ENCODE peak calls at places on chromosomes 4 and X, in ten cellular contexts. One of them, this sample, is unnamed.

GRCh38 chr4:74933562-74934015 is 673 bp downstream of the PARM1 start:
- DNase-seq in stimulated activated CD4-positive, alpha-beta T cell treated with anti-CD3 and anti-CD28 coated beads, Interleukin-2, amount 100 ng/mL, for 48 hours: no peak
- DNase-seq in AG09319: no peak
- DNase-seq in NT2/D1: no peak
- DNase-seq in GDM1: no peak
- DNase-seq in GM03348: peak
- DNase-seq in hippocampal formation: peak
- DNase-seq in caudate nucleus: peak
- DNase-seq in HuH-7.5: no peak
- DNase-seq in activated naive CD4-positive, alpha-beta T cell treated with anti-CD3 and anti-CD28 coated beads, Interleukin-2, amount 50 U/mL, for 16 hours: no peak
- DNase-seq in this sample: no peak

GRCh38 chrX:22032084-22032483 is at the start of gene PHEX:
- DNase-seq in GDM1: no peak
- DNase-seq in NT2/D1: no peak
- DNase-seq in HuH-7.5: no peak
- DNase-seq in AG09319: no peak
- DNase-seq in GM03348: no peak
- DNase-seq in hippocampal formation: no peak
- DNase-seq in caudate nucleus: no peak
- DNase-seq in stimulated activated CD4-positive, alpha-beta T cell treated with anti-CD3 and anti-CD28 coated beads, Interleukin-2, amount 100 ng/mL, for 48 hours: no peak
- DNase-seq in activated naive CD4-positive, alpha-beta T cell treated with anti-CD3 and anti-CD28 coated beads, Interleukin-2, amount 50 U/mL, for 16 hours: no peak
- DNase-seq in this sample: no peak

GRCh38 chr4:161564230-161564834 is 599.5 kb downstream of the FSTL5 start:
- DNase-seq in hippocampal formation: no peak
- DNase-seq in GDM1: no peak
- DNase-seq in caudate nucleus: no peak
- DNase-seq in GM03348: no peak
- DNase-seq in HuH-7.5: no peak
- DNase-seq in activated naive CD4-positive, alpha-beta T cell treated with anti-CD3 and anti-CD28 coated beads, Interleukin-2, amount 50 U/mL, for 16 hours: no peak
- DNase-seq in NT2/D1: no peak
- DNase-seq in stimulated activated CD4-positive, alpha-beta T cell treated with anti-CD3 and anti-CD28 coated beads, Interleukin-2, amount 100 ng/mL, for 48 hours: no peak
- DNase-seq in AG09319: no peak
- DNase-seq in this sample: no peak

GRCh38 chr4:20422398-20422797 is 170.7 kb downstream of the SLIT2 start:
- DNase-seq in GM03348: peak
- DNase-seq in activated naive CD4-positive, alpha-beta T cell treated with anti-CD3 and anti-CD28 coated beads, Interleukin-2, amount 50 U/mL, for 16 hours: peak
- DNase-seq in NT2/D1: peak
- DNase-seq in GDM1: no peak
- DNase-seq in caudate nucleus: peak
- DNase-seq in hippocampal formation: peak
- DNase-seq in HuH-7.5: no peak
- DNase-seq in AG09319: no peak
- DNase-seq in stimulated activated CD4-positive, alpha-beta T cell treated with anti-CD3 and anti-CD28 coated beads, Interleukin-2, amount 100 ng/mL, for 48 hours: peak
- DNase-seq in this sample: no peak

GRCh38 chr4:55083771-55084170 is 41.6 kb downstream of the KDR start:
- DNase-seq in stimulated activated CD4-positive, alpha-beta T cell treated with anti-CD3 and anti-CD28 coated beads, Interleukin-2, amount 100 ng/mL, for 48 hours: no peak
- DNase-seq in AG09319: no peak
- DNase-seq in NT2/D1: no peak
- DNase-seq in GM03348: no peak
- DNase-seq in HuH-7.5: no peak
- DNase-seq in hippocampal formation: no peak
- DNase-seq in GDM1: no peak
- DNase-seq in caudate nucleus: no peak
- DNase-seq in activated naive CD4-positive, alpha-beta T cell treated with anti-CD3 and anti-CD28 coated beads, Interleukin-2, amount 50 U/mL, for 16 hours: no peak
- DNase-seq in this sample: no peak

GRCh38 chrX:13607996-13608365 is 38.6 kb downstream of the EGFL6 start:
- DNase-seq in HuH-7.5: no peak
- DNase-seq in hippocampal formation: no peak
- DNase-seq in NT2/D1: peak
- DNase-seq in stimulated activated CD4-positive, alpha-beta T cell treated with anti-CD3 and anti-CD28 coated beads, Interleukin-2, amount 100 ng/mL, for 48 hours: no peak
- DNase-seq in caudate nucleus: no peak
- DNase-seq in GM03348: no peak
- DNase-seq in AG09319: no peak
- DNase-seq in GDM1: no peak
- DNase-seq in activated naive CD4-positive, alpha-beta T cell treated with anti-CD3 and anti-CD28 coated beads, Interleukin-2, amount 50 U/mL, for 16 hours: no peak
- DNase-seq in this sample: no peak

GRCh38 chr4:36414248-36414647 is 132.8 kb downstream of the DTHD1 start:
- DNase-seq in caudate nucleus: no peak
- DNase-seq in GDM1: no peak
- DNase-seq in hippocampal formation: no peak
- DNase-seq in AG09319: no peak
- DNase-seq in GM03348: no peak
- DNase-seq in stimulated activated CD4-positive, alpha-beta T cell treated with anti-CD3 and anti-CD28 coated beads, Interleukin-2, amount 100 ng/mL, for 48 hours: no peak
- DNase-seq in activated naive CD4-positive, alpha-beta T cell treated with anti-CD3 and anti-CD28 coated beads, Interleukin-2, amount 50 U/mL, for 16 hours: no peak
- DNase-seq in HuH-7.5: no peak
- DNase-seq in NT2/D1: no peak
- DNase-seq in this sample: no peak

GRCh38 chrX:72094894-72095293 is 36.8 kb downstream of the RTL5 start:
- DNase-seq in HuH-7.5: no peak
- DNase-seq in stimulated activated CD4-positive, alpha-beta T cell treated with anti-CD3 and anti-CD28 coated beads, Interleukin-2, amount 100 ng/mL, for 48 hours: peak
- DNase-seq in caudate nucleus: no peak
- DNase-seq in activated naive CD4-positive, alpha-beta T cell treated with anti-CD3 and anti-CD28 coated beads, Interleukin-2, amount 50 U/mL, for 16 hours: no peak
- DNase-seq in GM03348: no peak
- DNase-seq in NT2/D1: no peak
- DNase-seq in hippocampal formation: no peak
- DNase-seq in AG09319: no peak
- DNase-seq in GDM1: no peak
- DNase-seq in this sample: peak

GRCh38 chr4:155569960-155570515 is 96.6 kb upstream of the GUCY1A1 start:
- DNase-seq in GDM1: no peak
- DNase-seq in stimulated activated CD4-positive, alpha-beta T cell treated with anti-CD3 and anti-CD28 coated beads, Interleukin-2, amount 100 ng/mL, for 48 hours: no peak
- DNase-seq in caudate nucleus: no peak
- DNase-seq in HuH-7.5: no peak
- DNase-seq in activated naive CD4-positive, alpha-beta T cell treated with anti-CD3 and anti-CD28 coated beads, Interleukin-2, amount 50 U/mL, for 16 hours: no peak
- DNase-seq in NT2/D1: no peak
- DNase-seq in AG09319: peak
- DNase-seq in GM03348: peak
- DNase-seq in hippocampal formation: no peak
- DNase-seq in this sample: no peak

GRCh38 chrX:24732705-24733104 is 39.0 kb downstream of the POLA1 start:
- DNase-seq in stimulated activated CD4-positive, alpha-beta T cell treated with anti-CD3 and anti-CD28 coated beads, Interleukin-2, amount 100 ng/mL, for 48 hours: no peak
- DNase-seq in GM03348: no peak
- DNase-seq in caudate nucleus: no peak
- DNase-seq in GDM1: no peak
- DNase-seq in activated naive CD4-positive, alpha-beta T cell treated with anti-CD3 and anti-CD28 coated beads, Interleukin-2, amount 50 U/mL, for 16 hours: no peak
- DNase-seq in NT2/D1: no peak
- DNase-seq in AG09319: no peak
- DNase-seq in hippocampal formation: no peak
- DNase-seq in HuH-7.5: no peak
- DNase-seq in this sample: no peak

GRCh38 chr4:52945982-52946381 is 83.9 kb downstream of the RASL11B start:
- DNase-seq in GM03348: no peak
- DNase-seq in stimulated activated CD4-positive, alpha-beta T cell treated with anti-CD3 and anti-CD28 coated beads, Interleukin-2, amount 100 ng/mL, for 48 hours: no peak
- DNase-seq in HuH-7.5: no peak
- DNase-seq in hippocampal formation: no peak
- DNase-seq in activated naive CD4-positive, alpha-beta T cell treated with anti-CD3 and anti-CD28 coated beads, Interleukin-2, amount 50 U/mL, for 16 hours: no peak
- DNase-seq in NT2/D1: no peak
- DNase-seq in caudate nucleus: no peak
- DNase-seq in GDM1: no peak
- DNase-seq in AG09319: no peak
- DNase-seq in this sample: no peak

GRCh38 chr4:4284827-4285618 is 4.9 kb downstream of the LYAR start:
- DNase-seq in HuH-7.5: peak
- DNase-seq in hippocampal formation: no peak
- DNase-seq in GM03348: no peak
- DNase-seq in activated naive CD4-positive, alpha-beta T cell treated with anti-CD3 and anti-CD28 coated beads, Interleukin-2, amount 50 U/mL, for 16 hours: no peak
- DNase-seq in AG09319: no peak
- DNase-seq in GDM1: no peak
- DNase-seq in NT2/D1: no peak
- DNase-seq in caudate nucleus: no peak
- DNase-seq in stimulated activated CD4-positive, alpha-beta T cell treated with anti-CD3 and anti-CD28 coated beads, Interleukin-2, amount 100 ng/mL, for 48 hours: no peak
- DNase-seq in this sample: no peak

GRCh38 chr4:73103799-73104503 is 34.4 kb upstream of the COX18 start:
- DNase-seq in GDM1: no peak
- DNase-seq in stimulated activated CD4-positive, alpha-beta T cell treated with anti-CD3 and anti-CD28 coated beads, Interleukin-2, amount 100 ng/mL, for 48 hours: no peak
- DNase-seq in caudate nucleus: no peak
- DNase-seq in GM03348: no peak
- DNase-seq in AG09319: no peak
- DNase-seq in activated naive CD4-positive, alpha-beta T cell treated with anti-CD3 and anti-CD28 coated beads, Interleukin-2, amount 50 U/mL, for 16 hours: no peak
- DNase-seq in hippocampal formation: no peak
- DNase-seq in NT2/D1: no peak
- DNase-seq in HuH-7.5: peak
- DNase-seq in this sample: no peak

GRCh38 chr4:108846568-108846967 is 83.7 kb upstream of the ETNPPL start:
- DNase-seq in GM03348: no peak
- DNase-seq in stimulated activated CD4-positive, alpha-beta T cell treated with anti-CD3 and anti-CD28 coated beads, Interleukin-2, amount 100 ng/mL, for 48 hours: no peak
- DNase-seq in hippocampal formation: no peak
- DNase-seq in activated naive CD4-positive, alpha-beta T cell treated with anti-CD3 and anti-CD28 coated beads, Interleukin-2, amount 50 U/mL, for 16 hours: no peak
- DNase-seq in GDM1: no peak
- DNase-seq in AG09319: no peak
- DNase-seq in NT2/D1: no peak
- DNase-seq in HuH-7.5: no peak
- DNase-seq in caudate nucleus: no peak
- DNase-seq in this sample: no peak

GRCh38 chr4:14646831-14647230 is 355.4 kb upstream of the CPEB2 start:
- DNase-seq in GM03348: no peak
- DNase-seq in GDM1: no peak
- DNase-seq in AG09319: no peak
- DNase-seq in hippocampal formation: no peak
- DNase-seq in NT2/D1: no peak
- DNase-seq in caudate nucleus: no peak
- DNase-seq in HuH-7.5: no peak
- DNase-seq in activated naive CD4-positive, alpha-beta T cell treated with anti-CD3 and anti-CD28 coated beads, Interleukin-2, amount 50 U/mL, for 16 hours: no peak
- DNase-seq in stimulated activated CD4-positive, alpha-beta T cell treated with anti-CD3 and anti-CD28 coated beads, Interleukin-2, amount 100 ng/mL, for 48 hours: no peak
- DNase-seq in this sample: no peak

GRCh38 chrX:47380268-47380667 is 9.9 kb downstream of the ZNF157 start:
- DNase-seq in hippocampal formation: no peak
- DNase-seq in AG09319: no peak
- DNase-seq in HuH-7.5: no peak
- DNase-seq in activated naive CD4-positive, alpha-beta T cell treated with anti-CD3 and anti-CD28 coated beads, Interleukin-2, amount 50 U/mL, for 16 hours: peak
- DNase-seq in GDM1: no peak
- DNase-seq in stimulated activated CD4-positive, alpha-beta T cell treated with anti-CD3 and anti-CD28 coated beads, Interleukin-2, amount 100 ng/mL, for 48 hours: peak
- DNase-seq in NT2/D1: no peak
- DNase-seq in GM03348: no peak
- DNase-seq in caudate nucleus: no peak
- DNase-seq in this sample: peak

GRCh38 chr4:183607894-183608293 is 51.1 kb downstream of the RWDD4 start:
- DNase-seq in GDM1: no peak
- DNase-seq in caudate nucleus: no peak
- DNase-seq in GM03348: no peak
- DNase-seq in NT2/D1: no peak
- DNase-seq in stimulated activated CD4-positive, alpha-beta T cell treated with anti-CD3 and anti-CD28 coated beads, Interleukin-2, amount 100 ng/mL, for 48 hours: no peak
- DNase-seq in HuH-7.5: no peak
- DNase-seq in hippocampal formation: no peak
- DNase-seq in AG09319: no peak
- DNase-seq in activated naive CD4-positive, alpha-beta T cell treated with anti-CD3 and anti-CD28 coated beads, Interleukin-2, amount 50 U/mL, for 16 hours: no peak
- DNase-seq in this sample: no peak

This sample was measured in effector memory CD4-positive, alpha-beta T cell.